ENCODE peak calls at places on chromosomes 2 and 18, in six cellular contexts. One of them, this sample, is unnamed.

GRCh38 chr2:197904446-197904845 is 100.1 kb downstream of the PLCL1 start:
- DNase-seq in aorta: no peak
- DNase-seq in Jurkat, Clone E6-1: peak
- DNase-seq in ovary: no peak
- DNase-seq in AG09319: no peak
- DNase-seq in AG08396: no peak
- DNase-seq in this sample: no peak

GRCh38 chr2:25389161-25389560 is 47.4 kb upstream of the DNMT3A start:
- DNase-seq in aorta: no peak
- DNase-seq in Jurkat, Clone E6-1: no peak
- DNase-seq in ovary: no peak
- DNase-seq in AG09319: no peak
- DNase-seq in AG08396: no peak
- DNase-seq in this sample: no peak

GRCh38 chr2:241391892-241392665 is 36.0 kb downstream of the FARP2 start:
- DNase-seq in aorta: no peak
- DNase-seq in Jurkat, Clone E6-1: peak
- DNase-seq in ovary: no peak
- DNase-seq in AG09319: peak
- DNase-seq in AG08396: peak
- DNase-seq in this sample: peak

GRCh38 chr18:32730068-32730467 is 42.8 kb downstream of the KLHL14 start:
- DNase-seq in aorta: no peak
- DNase-seq in Jurkat, Clone E6-1: no peak
- DNase-seq in ovary: no peak
- DNase-seq in AG09319: no peak
- DNase-seq in AG08396: no peak
- DNase-seq in this sample: no peak

GRCh38 chr2:219695145-219695544 is 67.7 kb downstream of the SLC4A3 start:
- DNase-seq in aorta: no peak
- DNase-seq in Jurkat, Clone E6-1: no peak
- DNase-seq in ovary: no peak
- DNase-seq in AG09319: no peak
- DNase-seq in AG08396: no peak
- DNase-seq in this sample: no peak

GRCh38 chr2:71466301-71467179 is 13.2 kb downstream of the DYSF start:
- DNase-seq in aorta: peak
- DNase-seq in Jurkat, Clone E6-1: no peak
- DNase-seq in ovary: no peak
- DNase-seq in AG09319: no peak
- DNase-seq in AG08396: peak
- DNase-seq in this sample: no peak

GRCh38 chr2:98463551-98463971 is 18.9 kb downstream of the INPP4A start:
- DNase-seq in aorta: no peak
- DNase-seq in Jurkat, Clone E6-1: no peak
- DNase-seq in ovary: no peak
- DNase-seq in AG09319: no peak
- DNase-seq in AG08396: no peak
- DNase-seq in this sample: no peak

GRCh38 chr2:159926695-159927094 is 128.7 kb upstream of the CD302 start:
- DNase-seq in aorta: no peak
- DNase-seq in Jurkat, Clone E6-1: no peak
- DNase-seq in ovary: no peak
- DNase-seq in AG09319: no peak
- DNase-seq in AG08396: no peak
- DNase-seq in this sample: no peak

GRCh38 chr2:237025090-237025865 is 60.4 kb upstream of the COPS8 start:
- DNase-seq in aorta: no peak
- DNase-seq in Jurkat, Clone E6-1: no peak
- DNase-seq in ovary: no peak
- DNase-seq in AG09319: peak
- DNase-seq in AG08396: peak
- DNase-seq in this sample: no peak

GRCh38 chr2:68975844-68976243 is 1.4 kb downstream of the GKN1 start:
- DNase-seq in aorta: no peak
- DNase-seq in Jurkat, Clone E6-1: no peak
- DNase-seq in ovary: no peak
- DNase-seq in AG09319: no peak
- DNase-seq in AG08396: no peak
- DNase-seq in this sample: no peak